ENCODE peak calls at places on chromosome 6, in six cellular contexts. B is naive thymus-derived CD4-positive, alpha-beta T cell; J is GM12878; N is ovary; I is OCI-LY7; U is Karpas-422. X is an unnamed sample.

GRCh38 chr6:104956663-104957294 is at the start of gene LIN28B:
- DNase-seq in B (no peak), J (no peak), N (no peak), I (no peak), U (peak; percentile 87), X (no peak)

GRCh38 chr6:133512410-133513016 is 271.4 kb downstream of the EYA4 start:
- DNase-seq in B (no peak), J (no peak), N (peak; percentile 45), I (peak; percentile 24), U (peak; percentile 76), X (peak; percentile 59)

GRCh38 chr6:133961831-133962230 is 8.8 kb downstream of the TBPL1 start:
- DNase-seq in B (no peak), J (no peak), N (no peak), I (no peak), U (no peak), X (no peak)

GRCh38 chr6:170230520-170231390 is 60.1 kb downstream of the DLL1 start:
- DNase-seq in B (no peak), J (no peak), N (no peak), I (no peak), U (no peak), X (no peak)

GRCh38 chr6:166423781-166424180 is 41.0 kb upstream of the MPC1 start:
- DNase-seq in B (no peak), J (no peak), N (no peak), I (no peak), U (no peak), X (no peak)

GRCh38 chr6:167956983-167957492 is 40.4 kb upstream of the KIF25 start:
- DNase-seq in B (no peak), J (no peak), N (no peak), I (no peak), U (no peak), X (no peak)

GRCh38 chr6:27472182-27472616 is 706 bp downstream of the ZNF184 start:
- DNase-seq in B (peak; percentile 81), J (peak; percentile 62), N (peak; percentile 69), I (peak; percentile 78), U (peak; percentile 87), X (peak; percentile 66)

GRCh38 chr6:12605888-12606345 is 110.7 kb upstream of the PHACTR1 start:
- DNase-seq in B (peak; percentile 50), J (peak; percentile 90), N (peak; percentile 30), I (peak; percentile 86), U (peak; percentile 87), X (peak; percentile 72)

GRCh38 chr6:159977242-159978214 is 8.6 kb downstream of the IGF2R start:
- DNase-seq in B (no peak), J (no peak), N (peak; percentile 85), I (no peak), U (no peak), X (peak; percentile 76)

GRCh38 chr6:28401172-28401571 is 1.6 kb upstream of the ZSCAN12 start:
- DNase-seq in B (no peak), J (no peak), N (no peak), I (no peak), U (no peak), X (no peak)

GRCh38 chr6:93784794-93785757 is 365.7 kb upstream of the EPHA7 start:
- DNase-seq in B (no peak), J (no peak), N (no peak), I (no peak), U (no peak), X (no peak)

GRCh38 chr6:142695016-142695415 is 250.0 kb downstream of the HIVEP2 start:
- DNase-seq in B (no peak), J (no peak), N (peak; percentile 52), I (no peak), U (no peak), X (no peak)

GRCh38 chr6:38978139-38978704 is 70.4 kb upstream of the GLP1R start:
- DNase-seq in B (no peak), J (no peak), N (no peak), I (no peak), U (no peak), X (no peak)

GRCh38 chr6:148525453-148525852 is 182.8 kb downstream of the SASH1 start:
- DNase-seq in B (no peak), J (no peak), N (no peak), I (no peak), U (no peak), X (no peak)

GRCh38 chr6:48212501-48212900 is 101.5 kb upstream of the PTCHD4 start:
- DNase-seq in B (no peak), J (no peak), N (no peak), I (no peak), U (no peak), X (no peak)

GRCh38 chr6:43873806-43874714 is 104.0 kb downstream of the VEGFA start:
- DNase-seq in B (no peak), J (no peak), N (no peak), I (no peak), U (no peak), X (peak; percentile 41)

GRCh38 chr6:104862456-104862855 is 2.7 kb upstream of the HACE1 start:
- DNase-seq in B (no peak), J (no peak), N (no peak), I (no peak), U (no peak), X (no peak)

GRCh38 chr6:80622641-80623040 is 516.2 kb downstream of the BCKDHB start:
- DNase-seq in B (no peak), J (no peak), N (no peak), I (no peak), U (no peak), X (no peak)

GRCh38 chr6:68778356-68779020 is 143.4 kb downstream of the ADGRB3 start:
- DNase-seq in B (no peak), J (no peak), N (no peak), I (peak; percentile 5), U (peak; percentile 77), X (no peak)

GRCh38 chr6:139161169-139161568 is 26.3 kb downstream of the HECA start:
- DNase-seq in B (peak; percentile 93), J (no peak), N (no peak), I (no peak), U (no peak), X (no peak)

GRCh38 chr6:138307816-138308727 is 69.6 kb upstream of the SMIM28 start:
- DNase-seq in B (no peak), J (no peak), N (no peak), I (no peak), U (no peak), X (peak; percentile 37)

GRCh38 chr6:150932976-150933375 is 67.5 kb downstream of the MTHFD1L start:
- DNase-seq in B (no peak), J (no peak), N (no peak), I (no peak), U (no peak), X (no peak)
- H3K4me1 ChIP-seq in B (no peaks in the 10 kb centered on the region), J (no peaks in the 10 kb centered on the region), N (peaks cover 8% of the 10 kb centered on the region), I (no peaks in the 10 kb centered on the region), U (no peaks in the 10 kb centered on the region), X (no peaks in the 10 kb centered on the region)

GRCh38 chr6:18432619-18433018 is 45.5 kb downstream of the RNF144B start:
- DNase-seq in B (no peak), J (no peak), N (no peak), I (no peak), U (no peak), X (no peak)

GRCh38 chr6:18432180-18432579 is 45.0 kb downstream of the RNF144B start:
- DNase-seq in B (no peak), J (no peak), N (no peak), I (no peak), U (no peak), X (no peak)

GRCh38 chr6:18429655-18430054 is 42.5 kb downstream of the RNF144B start:
- DNase-seq in B (no peak), J (no peak), N (no peak), I (no peak), U (no peak), X (no peak)

GRCh38 chr6:18433059-18433458 is 45.9 kb downstream of the RNF144B start:
- DNase-seq in B (no peak), J (no peak), N (no peak), I (no peak), U (no peak), X (no peak)

GRCh38 chr6:18431581-18431980 is 44.4 kb downstream of the RNF144B start:
- DNase-seq in B (no peak), J (no peak), N (no peak), I (no peak), U (no peak), X (no peak)
- H3K4me1 ChIP-seq in B (no peaks in the 10 kb centered on the region), J (no peaks in the 10 kb centered on the region), N (no peaks in the 10 kb centered on the region), I (peaks cover 4% of the 10 kb centered on the region), U (peaks cover 5% of the 10 kb centered on the region), X (peaks cover 10% of the 10 kb centered on the region)

GRCh38 chr6:16687045-16687444 is 74.2 kb downstream of the ATXN1 start:
- DNase-seq in B (no peak), J (no peak), N (no peak), I (no peak), U (no peak), X (no peak)

GRCh38 chr6:16691328-16691727 is 69.9 kb downstream of the ATXN1 start:
- DNase-seq in B (no peak), J (no peak), N (no peak), I (no peak), U (no peak), X (no peak)

GRCh38 chr6:16690244-16691142 is 70.8 kb downstream of the ATXN1 start:
- DNase-seq in B (no peak), J (no peak), N (no peak), I (no peak), U (no peak), X (no peak)

GRCh38 chr6:16684896-16685554 is 76.2 kb downstream of the ATXN1 start:
- DNase-seq in B (peak; percentile 14), J (peak; percentile 56), N (no peak), I (no peak), U (no peak), X (no peak)

GRCh38 chr6:16688984-16689636 is 72.2 kb downstream of the ATXN1 start:
- DNase-seq in B (no peak), J (no peak), N (no peak), I (no peak), U (no peak), X (no peak)
- H3K4me1 ChIP-seq in B (no peaks in the 10 kb centered on the region), J (peaks cover 46% of the 10 kb centered on the region), N (peaks cover 1% of the 10 kb centered on the region), I (no peaks in the 10 kb centered on the region), U (no peaks in the 10 kb centered on the region), X (peaks cover 3% of the 10 kb centered on the region)

GRCh38 chr6:150640556-150641206 is 41.0 kb downstream of the PLEKHG1 start:
- DNase-seq in B (no peak), J (no peak), N (no peak), I (no peak), U (no peak), X (no peak)
- H3K4me1 ChIP-seq in B (no peaks in the 10 kb centered on the region), J (peaks cover 30% of the 10 kb centered on the region), N (peaks cover 2% of the 10 kb centered on the region), I (peaks cover 69% of the 10 kb centered on the region), U (peaks cover 99% of the 10 kb centered on the region), X (no peaks in the 10 kb centered on the region)

DNA sequence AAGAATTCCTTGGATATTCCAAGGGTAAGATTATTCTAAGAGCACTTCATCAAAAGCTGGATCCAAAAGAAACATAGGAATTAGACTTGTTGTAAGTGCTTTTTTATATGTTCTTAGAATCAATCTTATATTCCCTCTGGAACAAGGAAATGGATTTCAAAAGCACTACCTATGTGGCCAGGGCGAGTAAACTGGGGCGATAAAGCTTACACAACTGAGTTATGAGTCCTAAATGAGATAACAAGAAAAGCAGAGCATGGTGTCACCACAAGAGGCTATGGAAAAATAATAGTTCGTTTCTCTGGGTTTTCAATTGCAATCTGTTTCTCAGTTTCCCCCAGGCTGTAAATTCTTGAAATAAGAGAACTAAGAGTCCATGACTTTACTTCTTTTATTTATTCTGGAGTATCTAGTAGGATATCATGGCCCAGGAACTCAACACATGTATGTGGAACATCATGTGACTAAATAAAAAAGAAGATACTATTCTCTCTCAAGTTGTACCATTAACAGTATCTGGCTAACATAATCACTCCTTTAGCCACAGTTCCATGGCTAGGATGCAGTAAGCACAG is 51.5 kb downstream of the NUDT3 start:
- DNase-seq in B (no peak), J (no peak), N (no peak), I (no peak), U (no peak), X (no peak)
- H3K4me1 ChIP-seq in B (no peaks in the 10 kb centered on the region), J (peaks cover 13% of the 10 kb centered on the region), N (peaks cover 4% of the 10 kb centered on the region), I (peaks cover 17% of the 10 kb centered on the region), U (peaks cover 79% of the 10 kb centered on the region), X (peaks cover 17% of the 10 kb centered on the region)

X was measured in body of pancreas.